ENCODE peak calls at places on chromosomes 12 and 14, in seven cellular contexts. W is Karpas-422; V is CD8-positive, alpha-beta memory T cell; Q is right lobe of liver; B is aorta; Z is CD8-positive, alpha-beta T cell; H is HL-60. I is an unnamed sample.

GRCh38 chr12:104097954-104098353 is 33.6 kb downstream of the HCFC2 start:
- DNase-seq in W (no peak), V (no peak), Q (no peak), B (no peak), Z (no peak), H (no peak), I (no peak)

GRCh38 chr14:51368721-51369163 is 128.7 kb downstream of the TMX1 start:
- DNase-seq in W (no peak), V (no peak), Q (no peak), B (no peak), Z (no peak), H (no peak), I (no peak)

GRCh38 chr12:115227137-115227615 is 543.2 kb upstream of the TBX3 start:
- DNase-seq in W (no peak), V (no peak), Q (no peak), B (no peak), Z (no peak), H (no peak), I (no peak)

GRCh38 chr14:37622231-37622923 is 26.9 kb downstream of the TTC6 start:
- DNase-seq in W (no peak), V (no peak), Q (no peak), B (no peak), Z (no peak), H (no peak), I (no peak)

GRCh38 chr14:35506927-35507326 is 27.0 kb upstream of the INSM2 start:
- DNase-seq in W (no peak), V (no peak), Q (no peak), B (no peak), Z (no peak), H (no peak), I (no peak)

GRCh38 chr14:37992489-37992888 is 215.2 kb upstream of the SSTR1 start:
- DNase-seq in W (no peak), V (no peak), Q (no peak), B (no peak), Z (no peak), H (no peak), I (no peak)

GRCh38 chr12:42507031-42507430 is 82.5 kb downstream of the PRICKLE1 start:
- DNase-seq in W (no peak), V (no peak), Q (no peak), B (no peak), Z (no peak), H (no peak), I (no peak)

GRCh38 chr12:81859521-81859920 is 100.4 kb upstream of the PPFIA2 start:
- DNase-seq in W (no peak), V (no peak), Q (no peak), B (no peak), Z (no peak), H (no peak), I (no peak)

GRCh38 chr14:92719890-92720323 is 28.5 kb downstream of the LGMN start:
- DNase-seq in W (no peak), V (no peak), Q (no peak), B (no peak), Z (no peak), H (no peak), I (no peak)

GRCh38 chr14:99029916-99030305 is 242.1 kb downstream of the BCL11B start:
- DNase-seq in W (no peak), V (no peak), Q (no peak), B (no peak), Z (no peak), H (no peak), I (no peak)

GRCh38 chr12:14454098-14454907 is 88.8 kb downstream of the ATF7IP start:
- DNase-seq in W (peak; percentile 92), V (no peak), Q (no peak), B (no peak), Z (no peak), H (no peak), I (peak; percentile 61)

GRCh38 chr14:90301122-90301521 is 30.6 kb downstream of the NRDE2 start:
- DNase-seq in W (no peak), V (no peak), Q (no peak), B (no peak), Z (no peak), H (no peak), I (no peak)

GRCh38 chr14:93199031-93199430 is 7.8 kb downstream of the GON7 start:
- DNase-seq in W (no peak), V (no peak), Q (no peak), B (no peak), Z (no peak), H (no peak), I (no peak)

GRCh38 chr14:79802096-79802495 is 409.2 kb downstream of the DIO2 start:
- DNase-seq in W (no peak), V (no peak), Q (no peak), B (no peak), Z (no peak), H (no peak), I (no peak)

GRCh38 chr12:62767506-62767905 is 167.4 kb downstream of the PPM1H start:
- DNase-seq in W (no peak), V (no peak), Q (no peak), B (no peak), Z (no peak), H (no peak), I (no peak)

GRCh38 chr12:112422531-112422930 is 3.8 kb downstream of the PTPN11 start:
- DNase-seq in W (no peak), V (no peak), Q (no peak), B (no peak), Z (no peak), H (no peak), I (no peak)
- H3K27ac ChIP-seq in W (no peak overlapping the region), V (no peak overlapping the region), Q (peak overlapping the region; percentile 49), B (no peak overlapping the region), Z (no peak overlapping the region), H (no peak overlapping the region), I (no peak overlapping the region)

GRCh38 chr14:20799444-20799843 is 3.2 kb downstream of the RNASE1 start:
- DNase-seq in W (no peak), V (no peak), Q (no peak), B (no peak), Z (no peak), H (no peak), I (no peak)

GRCh38 chr14:20798932-20799331 is 3.7 kb downstream of the RNASE1 start:
- DNase-seq in W (no peak), V (no peak), Q (no peak), B (no peak), Z (no peak), H (no peak), I (no peak)

GRCh38 chr14:20794644-20795369 is 7.8 kb downstream of the RNASE1 start:
- DNase-seq in W (no peak), V (no peak), Q (no peak), B (no peak), Z (no peak), H (peak; percentile 85), I (no peak)

GRCh38 chr14:20798318-20798717 is 4.3 kb downstream of the RNASE1 start:
- DNase-seq in W (no peak), V (no peak), Q (no peak), B (no peak), Z (no peak), H (no peak), I (no peak)

DNA sequence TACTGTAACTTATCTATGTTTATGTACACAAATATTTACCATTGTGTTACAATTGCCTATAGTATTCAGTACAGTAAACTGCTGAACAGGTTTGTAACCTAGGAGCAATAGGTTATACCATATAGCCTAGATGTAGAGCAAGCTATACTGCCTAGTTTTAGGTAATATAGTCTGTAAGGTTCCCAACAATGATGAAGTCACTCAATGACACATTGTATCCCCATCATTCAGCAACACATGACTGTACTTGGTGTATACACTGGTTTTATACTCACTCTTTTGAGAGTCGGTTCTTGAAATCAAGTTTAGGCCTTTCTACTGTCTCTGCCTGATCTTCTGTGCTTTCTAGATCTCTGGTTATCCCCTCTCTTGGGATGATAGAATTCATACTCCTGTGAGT is 5.5 kb downstream of the RNASE1 start:
- DNase-seq in W (no peak), V (no peak), Q (no peak), B (no peak), Z (no peak), H (no peak), I (no peak)
- H3K27ac ChIP-seq in W (no peak overlapping the region), V (no peak overlapping the region), Q (no peak overlapping the region), B (no peak overlapping the region), Z (no peak overlapping the region), H (no peak overlapping the region), I (no peak overlapping the region)

GRCh38 chr12:40154381-40154780 is 48.5 kb upstream of the SLC2A13 start:
- DNase-seq in W (no peak), V (no peak), Q (no peak), B (no peak), Z (no peak), H (no peak), I (no peak)

GRCh38 chr12:40158592-40159111 is 52.8 kb upstream of the SLC2A13 start:
- DNase-seq in W (no peak), V (no peak), Q (no peak), B (no peak), Z (no peak), H (peak; percentile 41), I (no peak)

GRCh38 chr12:40152783-40153383 is 47.0 kb upstream of the SLC2A13 start:
- DNase-seq in W (peak; percentile 78), V (peak; percentile 63), Q (no peak), B (no peak), Z (peak; percentile 17), H (no peak), I (peak; percentile 11)

GRCh38 chr12:40156031-40156764 is 50.3 kb upstream of the SLC2A13 start:
- DNase-seq in W (no peak), V (no peak), Q (no peak), B (no peak), Z (no peak), H (no peak), I (no peak)

DNA sequence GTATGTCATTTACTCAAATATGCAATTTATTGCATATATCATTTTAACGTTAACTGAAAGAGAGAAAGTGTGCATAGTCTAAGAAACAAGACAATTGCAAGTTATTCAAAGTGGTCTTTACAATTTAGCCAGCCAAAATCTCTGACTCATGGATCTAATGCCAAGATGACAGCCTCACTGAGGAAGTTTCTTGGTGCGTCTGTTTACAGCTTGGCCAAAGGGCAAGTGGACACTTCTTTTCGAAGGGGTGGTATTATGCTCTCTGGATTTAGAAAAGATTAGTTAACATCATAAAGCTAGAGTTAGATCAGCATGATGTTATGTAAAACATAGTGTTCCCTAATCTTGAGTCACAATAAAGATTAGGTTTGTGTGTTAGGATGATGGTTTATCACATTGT is 51.4 kb upstream of the SLC2A13 start:
- DNase-seq in W (no peak), V (no peak), Q (no peak), B (no peak), Z (no peak), H (no peak), I (no peak)
- H3K27ac ChIP-seq in W (no peak overlapping the region), V (no peak overlapping the region), Q (no peak overlapping the region), B (no peak overlapping the region), Z (no peak overlapping the region), H (no peak overlapping the region), I (no peak overlapping the region)

GRCh38 chr14:96126783-96127271 is 77.8 kb upstream of the BDKRB2 start:
- DNase-seq in W (no peak), V (no peak), Q (no peak), B (no peak), Z (no peak), H (peak; percentile 1), I (no peak)

GRCh38 chr14:96129128-96129736 is 75.4 kb upstream of the BDKRB2 start:
- DNase-seq in W (no peak), V (no peak), Q (no peak), B (no peak), Z (no peak), H (no peak), I (no peak)

GRCh38 chr14:96122496-96122895 is 82.1 kb upstream of the BDKRB2 start:
- DNase-seq in W (no peak), V (no peak), Q (no peak), B (no peak), Z (no peak), H (no peak), I (no peak)

GRCh38 chr14:96125536-96125935 is 79.1 kb upstream of the BDKRB2 start:
- DNase-seq in W (no peak), V (no peak), Q (no peak), B (no peak), Z (no peak), H (no peak), I (no peak)

GRCh38 chr14:96126339-96126770 is 78.3 kb upstream of the BDKRB2 start:
- DNase-seq in W (no peak), V (peak; percentile 54), Q (no peak), B (no peak), Z (peak; percentile 10), H (peak; percentile 23), I (no peak)
- H3K27ac ChIP-seq in W (no peak overlapping the region), V (peak overlapping the region; percentile 33), Q (no peak overlapping the region), B (no peak overlapping the region), Z (peak overlapping the region; percentile 74), H (peak overlapping the region; percentile 78), I (no peak overlapping the region)